ENCODE peak calls at places on chromosomes 3 and 15, in nine cellular contexts. Q is tibial nerve, H is adrenal gland, V is endothelial cell of umbilical vein, S is A549, K is esophagus muscularis mucosa, I is ovary, D is uterus, Z is HepG2. L is an unnamed sample. For H3K4me1, the result is how much of the 10 kb centered on the place peaks cover.

GRCh38 chr3:148943531-148944200 is 47.7 kb upstream of the GYG1 start:
- DNase-seq in Q (no peak), K (no peak), V (peak), Z (peak), D (no peak), H (no peak), I (no peak), S (peak), L (no peak)

GRCh38 chr3:102084712-102085111 is 235.4 kb downstream of the NFKBIZ start:
- DNase-seq in H (no peak), K (no peak), D (no peak), Q (no peak), Z (no peak), S (no peak), V (no peak), I (no peak), L (no peak)

GRCh38 chr3:24683511-24684384 is 189.1 kb upstream of the THRB start:
- DNase-seq in V (peak), D (no peak), Q (no peak), S (peak), Z (peak), H (no peak), I (no peak), K (no peak), L (peak)

GRCh38 chr3:41199866-41200668 is 762 bp downstream of the CTNNB1 start:
- DNase-seq in Q (no peak), D (no peak), K (no peak), I (peak), S (no peak), V (peak), Z (no peak), H (peak), L (peak)

GRCh38 chr3:97914390-97914789 is 57.8 kb downstream of the RIOX2 start:
- DNase-seq in Z (no peak), H (no peak), D (no peak), S (peak), K (no peak), Q (no peak), V (peak), I (no peak), L (no peak)

GRCh38 chr15:85164841-85165466 is 183.3 kb downstream of the PDE8A start:
- DNase-seq in S (no peak), H (no peak), Z (no peak), I (no peak), V (peak), D (no peak), K (no peak), Q (no peak), L (no peak)

GRCh38 chr3:183664913-183665381 is 29.5 kb downstream of the KLHL24 start:
- DNase-seq in Z (no peak), H (no peak), V (peak), S (no peak), Q (no peak), D (no peak), K (no peak), I (no peak), L (no peak)

GRCh38 chr15:92391640-92392039 is 2.0 kb upstream of the ST8SIA2 start:
- DNase-seq in S (peak), Q (no peak), K (no peak), H (no peak), D (no peak), Z (peak), I (no peak), V (peak), L (no peak)

GRCh38 chr3:127137113-127137512 is 55.8 kb upstream of the PRR23E start:
- DNase-seq in V (no peak), I (no peak), K (no peak), H (peak), Q (no peak), S (no peak), D (no peak), Z (no peak), L (no peak)

GRCh38 chr3:132568427-132568826 is 28.6 kb upstream of the ACKR4 start:
- DNase-seq in Z (no peak), Q (no peak), D (no peak), S (no peak), V (no peak), I (no peak), K (no peak), H (no peak), L (no peak)

GRCh38 chr15:101431301-101431700 is 58.2 kb downstream of the PCSK6 start:
- DNase-seq in I (no peak), V (no peak), S (no peak), D (no peak), K (no peak), H (no peak), Z (no peak), Q (no peak), L (no peak)

GRCh38 chr15:64151727-64152506 is at the start of gene SNX22:
- DNase-seq in D (no peak), V (peak), I (peak), S (no peak), H (no peak), Q (no peak), Z (no peak), K (no peak), L (peak)

GRCh38 chr15:64148581-64148980 is 3.0 kb upstream of the SNX22 start:
- DNase-seq in D (no peak), V (no peak), S (no peak), I (no peak), K (no peak), Q (no peak), Z (no peak), H (no peak), L (no peak)

GRCh38 chr15:64150236-64150578 is 1.3 kb upstream of the SNX22 start:
- DNase-seq in Q (no peak), D (no peak), Z (no peak), S (no peak), V (no peak), K (no peak), H (no peak), I (no peak), L (no peak)

GRCh38 chr15:64148168-64148567 is 3.4 kb upstream of the SNX22 start:
- DNase-seq in I (no peak), Q (no peak), S (no peak), V (no peak), Z (no peak), D (no peak), H (no peak), K (no peak), L (no peak)

DNA sequence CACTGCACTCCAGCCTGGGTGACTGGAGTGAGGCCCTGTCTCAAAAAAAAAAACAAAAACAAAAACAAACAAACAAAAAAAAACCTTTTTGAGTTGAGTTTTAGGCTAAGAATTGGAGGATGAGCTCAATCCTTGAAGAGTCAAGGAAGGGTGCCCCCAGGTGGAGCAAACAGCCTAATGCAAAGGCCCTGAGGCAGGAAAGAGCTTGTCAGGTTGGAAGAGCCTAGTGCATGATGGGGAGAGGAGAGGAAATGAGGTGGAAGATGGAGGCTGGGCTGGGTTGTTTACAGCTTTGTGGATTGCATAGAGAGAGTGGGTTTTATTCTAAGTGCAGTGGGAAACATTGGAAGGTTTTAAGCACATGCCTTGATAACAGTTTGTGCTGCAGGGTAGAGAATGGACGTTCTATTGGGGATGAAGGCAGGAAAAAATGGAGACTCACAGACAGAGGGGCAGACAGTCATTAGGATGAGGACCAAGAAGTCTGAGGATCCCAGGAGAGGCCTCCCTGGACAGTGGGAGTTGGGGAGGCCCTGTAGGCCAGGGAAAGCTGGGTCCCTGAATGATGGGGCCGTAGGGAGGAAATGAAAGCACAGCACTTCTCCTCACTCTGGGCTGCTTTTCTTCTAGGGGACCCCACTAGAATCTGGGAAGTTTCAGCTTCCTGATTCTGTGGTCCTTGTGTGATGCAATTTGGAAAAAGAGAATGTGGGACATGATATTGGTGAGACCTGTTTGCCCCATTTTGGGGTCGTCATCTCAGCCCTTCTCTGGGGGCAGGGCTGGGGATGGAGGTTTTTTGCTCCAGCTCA is 1.9 kb upstream of the SNX22 start:
- DNase-seq in V (no peak), H (no peak), K (no peak), I (no peak), Z (no peak), D (no peak), Q (no peak), S (peak), L (no peak)
- TF ChIP-seq POLR2A in V (no peak), H (no peak), K (no peak), I (no peak), Z (no peak), D (no peak), Q (no peak), S (no peak), L (no peak)

DNA sequence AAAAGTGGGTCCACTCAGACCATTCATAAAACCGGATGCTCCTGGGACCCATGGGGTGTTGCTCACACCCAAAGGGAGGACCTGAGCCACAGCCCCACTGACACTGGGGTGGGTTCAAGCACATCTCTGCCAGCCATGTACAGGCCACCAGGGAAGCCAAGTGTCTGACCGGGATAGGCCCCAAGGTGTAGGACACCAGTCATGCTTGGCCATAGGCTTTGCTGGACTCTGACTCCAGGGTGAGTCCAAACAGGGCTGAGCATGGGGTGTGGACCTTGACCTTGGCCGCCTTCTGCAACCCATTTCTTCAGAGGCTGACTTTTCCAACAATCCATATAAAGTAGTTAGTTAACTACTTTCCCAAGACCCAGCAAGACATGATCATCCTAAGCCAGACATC is 31.4 kb upstream of the DUSP7 start:
- DNase-seq in H (no peak), Z (no peak), V (no peak), Q (no peak), S (no peak), I (no peak), K (no peak), D (no peak), L (no peak)
- H3K4me1 ChIP-seq in H (under half), Z (half or more), V (under half), Q (under half), S (under half), I (under half), K (under half), D (under half), L (under half)

GRCh38 chr3:50552058-50552435 is 15.5 kb downstream of the C3orf18 start:
- DNase-seq in K (no peak), Z (no peak), I (no peak), S (no peak), D (no peak), H (no peak), V (no peak), Q (no peak), L (no peak)
- TF ChIP-seq POLR2A in K (no peak), Z (no peak), I (no peak), S (no peak), D (no peak), H (no peak), V (no peak), Q (no peak), L (no peak)

GRCh38 chr3:30526031-30526430 is 80.4 kb upstream of the TGFBR2 start:
- DNase-seq in I (no peak), V (no peak), K (no peak), Z (no peak), S (no peak), D (no peak), H (no peak), Q (no peak), L (no peak)
- H3K4me1 ChIP-seq in I (under half), V (under half), K (under half), Z (under half), S (under half), D (under half), H (under half), Q (under half), L (under half)

GRCh38 chr3:50121416-50122032 is 32.8 kb downstream of the RBM5 start:
- DNase-seq in K (no peak), D (peak), S (peak), V (peak), Z (peak), I (peak), Q (peak), H (peak), L (peak)
- TF ChIP-seq POLR2A in K (no peak), D (no peak), S (no peak), V (peak), Z (no peak), I (no peak), Q (no peak), H (no peak), L (no peak)

L was measured in transverse colon.